ENCODE peak calls at places on chromosomes 16 and 17, in ten cellular contexts. One of them, this sample, is unnamed. For H3K4me1, the result is how much of the 10 kb centered on the place peaks cover.

GRCh38 chr17:57604771-57605733 is 140.0 kb downstream of the CCDC182 start:
- DNase-seq in psoas muscle: no peak
- DNase-seq in IMR-90: peak
- DNase-seq in CD4-positive, CD25-positive, alpha-beta regulatory T cell: peak
- DNase-seq in ovary: peak
- DNase-seq in hepatocyte: peak
- DNase-seq in stomach: peak
- DNase-seq in A549: no peak
- DNase-seq in tibial nerve: peak
- DNase-seq in spleen: peak
- DNase-seq in this sample: peak

GRCh38 chr16:3980311-3981111 is 100.0 kb upstream of the CREBBP start:
- DNase-seq in stomach: no peak
- DNase-seq in CD4-positive, CD25-positive, alpha-beta regulatory T cell: no peak
- DNase-seq in tibial nerve: no peak
- DNase-seq in IMR-90: peak
- DNase-seq in psoas muscle: no peak
- DNase-seq in spleen: no peak
- DNase-seq in hepatocyte: peak
- DNase-seq in A549: no peak
- DNase-seq in ovary: no peak
- DNase-seq in this sample: peak

GRCh38 chr16:21277927-21278706 is at the start of gene CRYM:
- DNase-seq in CD4-positive, CD25-positive, alpha-beta regulatory T cell: no peak
- DNase-seq in A549: peak
- DNase-seq in ovary: peak
- DNase-seq in tibial nerve: no peak
- DNase-seq in hepatocyte: peak
- DNase-seq in spleen: peak
- DNase-seq in psoas muscle: peak
- DNase-seq in stomach: peak
- DNase-seq in IMR-90: no peak
- DNase-seq in this sample: peak

GRCh38 chr17:73595068-73595865 is 49.0 kb downstream of the SDK2 start:
- DNase-seq in stomach: peak
- DNase-seq in ovary: peak
- DNase-seq in IMR-90: no peak
- DNase-seq in psoas muscle: peak
- DNase-seq in hepatocyte: peak
- DNase-seq in CD4-positive, CD25-positive, alpha-beta regulatory T cell: peak
- DNase-seq in tibial nerve: no peak
- DNase-seq in A549: peak
- DNase-seq in spleen: peak
- DNase-seq in this sample: peak

GRCh38 chr16:82655720-82656500 is 29.1 kb downstream of the CDH13 start:
- DNase-seq in A549: no peak
- DNase-seq in ovary: no peak
- DNase-seq in spleen: no peak
- DNase-seq in tibial nerve: no peak
- DNase-seq in CD4-positive, CD25-positive, alpha-beta regulatory T cell: no peak
- DNase-seq in IMR-90: no peak
- DNase-seq in psoas muscle: no peak
- DNase-seq in stomach: no peak
- DNase-seq in hepatocyte: no peak
- DNase-seq in this sample: no peak

GRCh38 chr16:57825298-57826039 is 23.2 kb upstream of the KIFC3 start:
- DNase-seq in psoas muscle: no peak
- DNase-seq in tibial nerve: no peak
- DNase-seq in ovary: no peak
- DNase-seq in hepatocyte: no peak
- DNase-seq in IMR-90: no peak
- DNase-seq in spleen: no peak
- DNase-seq in stomach: no peak
- DNase-seq in A549: no peak
- DNase-seq in CD4-positive, CD25-positive, alpha-beta regulatory T cell: no peak
- DNase-seq in this sample: no peak

GRCh38 chr17:76004750-76005262 is 4.2 kb downstream of the CDK3 start:
- DNase-seq in IMR-90: peak
- DNase-seq in ovary: no peak
- DNase-seq in tibial nerve: no peak
- DNase-seq in A549: no peak
- DNase-seq in CD4-positive, CD25-positive, alpha-beta regulatory T cell: no peak
- DNase-seq in hepatocyte: no peak
- DNase-seq in psoas muscle: no peak
- DNase-seq in stomach: no peak
- DNase-seq in spleen: no peak
- DNase-seq in this sample: peak

GRCh38 chr17:47967607-47968252 is 3.2 kb upstream of the CDK5RAP3 start:
- DNase-seq in stomach: peak
- DNase-seq in spleen: no peak
- DNase-seq in ovary: peak
- DNase-seq in psoas muscle: no peak
- DNase-seq in CD4-positive, CD25-positive, alpha-beta regulatory T cell: no peak
- DNase-seq in tibial nerve: no peak
- DNase-seq in hepatocyte: peak
- DNase-seq in IMR-90: peak
- DNase-seq in A549: peak
- DNase-seq in this sample: peak

GRCh38 chr17:8067806-8068205 is 19.7 kb downstream of the ALOX12B start:
- DNase-seq in IMR-90: no peak
- DNase-seq in CD4-positive, CD25-positive, alpha-beta regulatory T cell: no peak
- DNase-seq in spleen: peak
- DNase-seq in hepatocyte: no peak
- DNase-seq in tibial nerve: no peak
- DNase-seq in A549: no peak
- DNase-seq in stomach: no peak
- DNase-seq in psoas muscle: no peak
- DNase-seq in ovary: no peak
- DNase-seq in this sample: peak

GRCh38 chr16:54976651-54977200 is 46.1 kb downstream of the IRX5 start:
- DNase-seq in stomach: no peak
- DNase-seq in spleen: no peak
- DNase-seq in ovary: no peak
- DNase-seq in hepatocyte: no peak
- DNase-seq in A549: no peak
- DNase-seq in tibial nerve: no peak
- DNase-seq in IMR-90: no peak
- DNase-seq in psoas muscle: no peak
- DNase-seq in CD4-positive, CD25-positive, alpha-beta regulatory T cell: no peak
- DNase-seq in this sample: no peak

GRCh38 chr17:52606098-52606497 is 447.6 kb upstream of the CA10 start:
- DNase-seq in IMR-90: no peak
- DNase-seq in hepatocyte: no peak
- DNase-seq in tibial nerve: no peak
- DNase-seq in stomach: no peak
- DNase-seq in A549: no peak
- DNase-seq in CD4-positive, CD25-positive, alpha-beta regulatory T cell: no peak
- DNase-seq in spleen: no peak
- DNase-seq in ovary: no peak
- DNase-seq in psoas muscle: no peak
- DNase-seq in this sample: no peak

DNA sequence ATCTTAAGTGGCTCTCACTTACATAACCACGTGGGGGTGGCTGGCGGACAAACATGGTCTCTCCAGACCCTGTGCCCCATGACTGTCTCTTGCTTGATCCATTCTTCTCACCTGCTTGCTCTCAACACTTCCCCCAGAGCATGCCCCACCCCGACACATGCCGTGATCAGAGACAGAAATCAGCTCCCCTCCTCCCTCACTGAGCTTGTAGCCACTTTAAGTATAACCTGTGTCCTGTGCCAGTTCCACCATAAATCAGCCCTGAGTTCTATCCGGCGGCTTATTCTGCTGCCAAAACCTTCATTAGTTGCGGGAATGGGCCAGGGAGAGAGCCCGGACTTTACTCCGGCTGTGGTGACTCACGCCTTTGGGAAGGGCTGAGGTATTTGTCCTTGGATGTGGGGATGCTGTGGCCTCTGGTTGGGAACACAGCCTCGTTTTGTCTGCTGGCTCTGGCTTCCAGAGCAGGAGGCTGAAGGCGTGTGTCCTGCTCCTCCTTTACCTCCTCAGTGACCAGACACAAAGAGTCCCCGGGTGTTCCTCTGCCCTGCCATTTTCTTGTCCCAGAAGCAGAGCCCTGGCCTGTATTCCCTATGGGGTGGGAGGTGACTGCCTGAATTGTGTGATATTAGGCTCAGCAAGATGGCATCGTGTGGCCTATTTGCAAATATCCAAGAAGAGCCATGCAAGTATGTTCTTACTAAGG is 21.1 kb downstream of the ANKRD40 start:
- DNase-seq in ovary: peak
- DNase-seq in tibial nerve: no peak
- DNase-seq in hepatocyte: peak
- DNase-seq in CD4-positive, CD25-positive, alpha-beta regulatory T cell: no peak
- DNase-seq in spleen: no peak
- DNase-seq in stomach: peak
- DNase-seq in IMR-90: peak
- DNase-seq in psoas muscle: peak
- DNase-seq in A549: peak
- DNase-seq in this sample: peak
- H3K4me3 ChIP-seq in ovary: no peak
- H3K4me3 ChIP-seq in tibial nerve: no peak
- H3K4me3 ChIP-seq in hepatocyte: no peak
- H3K4me3 ChIP-seq in CD4-positive, CD25-positive, alpha-beta regulatory T cell: no peak
- H3K4me3 ChIP-seq in spleen: no peak
- H3K4me3 ChIP-seq in stomach: no peak
- H3K4me3 ChIP-seq in IMR-90: no peak
- H3K4me3 ChIP-seq in psoas muscle: no peak
- H3K4me3 ChIP-seq in A549: peak
- H3K4me3 ChIP-seq in this sample: peak

GRCh38 chr16:89729293-89729692 is 8.0 kb downstream of the ZNF276 start:
- DNase-seq in stomach: no peak
- DNase-seq in IMR-90: no peak
- DNase-seq in CD4-positive, CD25-positive, alpha-beta regulatory T cell: no peak
- DNase-seq in tibial nerve: no peak
- DNase-seq in spleen: no peak
- DNase-seq in hepatocyte: no peak
- DNase-seq in A549: no peak
- DNase-seq in ovary: no peak
- DNase-seq in psoas muscle: no peak
- DNase-seq in this sample: no peak
- H3K4me1 ChIP-seq in stomach: under half
- H3K4me1 ChIP-seq in IMR-90: under half
- H3K4me1 ChIP-seq in CD4-positive, CD25-positive, alpha-beta regulatory T cell: under half
- H3K4me1 ChIP-seq in tibial nerve: under half
- H3K4me1 ChIP-seq in spleen: under half
- H3K4me1 ChIP-seq in hepatocyte: under half
- H3K4me1 ChIP-seq in A549: under half
- H3K4me1 ChIP-seq in ovary: under half
- H3K4me1 ChIP-seq in psoas muscle: under half
- H3K4me1 ChIP-seq in this sample: under half

DNA sequence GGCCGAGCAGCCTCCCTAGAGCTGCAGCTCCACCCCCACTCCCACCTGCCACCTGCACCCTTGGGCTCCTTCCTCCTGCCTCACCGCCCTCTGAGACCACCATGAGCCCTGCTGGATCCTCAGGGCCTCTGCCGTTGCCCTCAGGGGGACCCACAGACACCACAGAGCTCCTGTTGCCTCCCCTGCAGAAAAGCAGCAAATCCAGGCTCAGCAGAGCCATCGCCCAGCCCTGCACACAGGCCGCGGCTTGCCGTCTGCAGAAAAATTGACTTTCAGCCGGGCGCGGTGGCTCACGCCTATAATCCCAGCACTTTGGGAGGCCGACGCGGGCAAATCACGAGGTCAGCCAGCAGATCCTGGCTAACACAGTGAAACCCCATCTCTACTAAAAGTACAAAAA is 7.0 kb upstream of the PPP1R27 start:
- DNase-seq in stomach: no peak
- DNase-seq in CD4-positive, CD25-positive, alpha-beta regulatory T cell: no peak
- DNase-seq in IMR-90: no peak
- DNase-seq in psoas muscle: no peak
- DNase-seq in A549: no peak
- DNase-seq in spleen: no peak
- DNase-seq in ovary: no peak
- DNase-seq in hepatocyte: no peak
- DNase-seq in tibial nerve: no peak
- DNase-seq in this sample: no peak
- H3K4me3 ChIP-seq in stomach: no peak
- H3K4me3 ChIP-seq in CD4-positive, CD25-positive, alpha-beta regulatory T cell: no peak
- H3K4me3 ChIP-seq in IMR-90: no peak
- H3K4me3 ChIP-seq in psoas muscle: peak
- H3K4me3 ChIP-seq in A549: no peak
- H3K4me3 ChIP-seq in spleen: no peak
- H3K4me3 ChIP-seq in ovary: no peak
- H3K4me3 ChIP-seq in hepatocyte: no peak
- H3K4me3 ChIP-seq in tibial nerve: no peak
- H3K4me3 ChIP-seq in this sample: no peak

GRCh38 chr16:81623365-81624102 is 155.6 kb upstream of the PLCG2 start:
- DNase-seq in stomach: peak
- DNase-seq in hepatocyte: peak
- DNase-seq in A549: peak
- DNase-seq in spleen: no peak
- DNase-seq in ovary: no peak
- DNase-seq in tibial nerve: peak
- DNase-seq in IMR-90: peak
- DNase-seq in psoas muscle: no peak
- DNase-seq in CD4-positive, CD25-positive, alpha-beta regulatory T cell: peak
- DNase-seq in this sample: no peak

GRCh38 chr16:81620796-81621195 is 158.3 kb upstream of the PLCG2 start:
- DNase-seq in ovary: no peak
- DNase-seq in tibial nerve: no peak
- DNase-seq in CD4-positive, CD25-positive, alpha-beta regulatory T cell: no peak
- DNase-seq in IMR-90: peak
- DNase-seq in spleen: no peak
- DNase-seq in hepatocyte: no peak
- DNase-seq in psoas muscle: no peak
- DNase-seq in stomach: no peak
- DNase-seq in A549: no peak
- DNase-seq in this sample: peak

GRCh38 chr16:81618661-81619060 is 160.4 kb upstream of the PLCG2 start:
- DNase-seq in spleen: no peak
- DNase-seq in IMR-90: no peak
- DNase-seq in hepatocyte: peak
- DNase-seq in A549: no peak
- DNase-seq in tibial nerve: no peak
- DNase-seq in CD4-positive, CD25-positive, alpha-beta regulatory T cell: no peak
- DNase-seq in ovary: no peak
- DNase-seq in psoas muscle: no peak
- DNase-seq in stomach: peak
- DNase-seq in this sample: no peak

GRCh38 chr16:81620029-81620428 is 159.1 kb upstream of the PLCG2 start:
- DNase-seq in IMR-90: no peak
- DNase-seq in tibial nerve: no peak
- DNase-seq in psoas muscle: no peak
- DNase-seq in A549: no peak
- DNase-seq in hepatocyte: no peak
- DNase-seq in stomach: no peak
- DNase-seq in ovary: no peak
- DNase-seq in spleen: no peak
- DNase-seq in CD4-positive, CD25-positive, alpha-beta regulatory T cell: no peak
- DNase-seq in this sample: peak

DNA sequence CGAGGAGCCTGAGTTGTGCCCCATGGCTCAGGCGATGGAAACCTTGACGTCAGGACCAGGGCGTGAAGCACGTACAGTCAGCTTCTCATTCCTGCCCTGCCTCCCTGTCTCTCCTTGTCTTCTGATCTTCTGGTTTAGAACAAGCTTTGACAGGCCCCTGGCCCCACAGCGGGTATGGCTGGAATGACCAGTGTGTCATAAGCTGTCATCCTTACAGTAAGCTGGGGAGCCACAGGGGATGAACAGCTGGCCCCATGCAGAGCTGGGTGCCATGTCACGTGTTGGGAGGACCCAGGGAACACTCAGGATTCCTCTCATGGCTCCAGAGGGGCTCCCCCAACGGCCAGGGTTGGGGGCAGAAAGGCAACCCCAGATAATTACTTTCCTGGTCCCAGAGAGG is 157.6 kb upstream of the PLCG2 start:
- DNase-seq in A549: no peak
- DNase-seq in stomach: no peak
- DNase-seq in hepatocyte: no peak
- DNase-seq in tibial nerve: no peak
- DNase-seq in psoas muscle: no peak
- DNase-seq in ovary: no peak
- DNase-seq in CD4-positive, CD25-positive, alpha-beta regulatory T cell: no peak
- DNase-seq in spleen: no peak
- DNase-seq in IMR-90: no peak
- DNase-seq in this sample: no peak
- H3K4me1 ChIP-seq in A549: under half
- H3K4me1 ChIP-seq in stomach: under half
- H3K4me1 ChIP-seq in hepatocyte: under half
- H3K4me1 ChIP-seq in tibial nerve: under half
- H3K4me1 ChIP-seq in psoas muscle: under half
- H3K4me1 ChIP-seq in ovary: under half
- H3K4me1 ChIP-seq in CD4-positive, CD25-positive, alpha-beta regulatory T cell: under half
- H3K4me1 ChIP-seq in spleen: under half
- H3K4me1 ChIP-seq in IMR-90: under half
- H3K4me1 ChIP-seq in this sample: under half